ENCODE peak calls at places on chromosomes 6 and 20, in four cellular contexts. J is GM12878, X is H1, G is HepG2. V is an unnamed sample.

GRCh38 chr20:41889871-41890224 is 271.7 kb upstream of the CHD6 start:
- DNase-seq in G (no peak), X (no peak), J (no peak), V (no peak)

GRCh38 chr6:161269310-161269709 is 4.6 kb downstream of the AGPAT4 start:
- DNase-seq in X (peak), J (no peak), G (no peak), V (no peak)

GRCh38 chr6:7273709-7274108 is 39.3 kb downstream of the SSR1 start:
- DNase-seq in G (no peak), X (peak), J (no peak), V (no peak)

GRCh38 chr6:20211941-20212391 is 303 bp downstream of the MBOAT1 start:
- DNase-seq in G (no peak), J (no peak), X (peak), V (no peak)

GRCh38 chr6:16723833-16724232 is 37.4 kb downstream of the ATXN1 start:
- DNase-seq in G (peak), X (no peak), J (no peak), V (no peak)

GRCh38 chr6:19452495-19452894 is 384.7 kb upstream of the ID4 start:
- DNase-seq in J (no peak), X (no peak), G (no peak), V (no peak)

GRCh38 chr6:170448317-170448716 is 104.8 kb downstream of the PSMB1 start:
- DNase-seq in J (no peak), G (no peak), X (no peak), V (no peak)

GRCh38 chr6:159665868-159666635 is 27.0 kb downstream of the SOD2 start:
- DNase-seq in J (no peak), X (no peak), G (no peak), V (no peak)

GRCh38 chr6:29678114-29678513 is 2.8 kb downstream of the ZFP57 start:
- DNase-seq in X (no peak), G (no peak), J (no peak), V (no peak)

GRCh38 chr6:37592085-37592698 is 92.5 kb upstream of the CCDC167 start:
- DNase-seq in J (no peak), X (no peak), G (no peak), V (no peak)

GRCh38 chr20:22586645-22587310 is 2.4 kb upstream of the FOXA2 start:
- DNase-seq in J (no peak), X (peak), G (peak), V (peak)

GRCh38 chr20:35311409-35311808 is 19.2 kb upstream of the FAM83C start:
- DNase-seq in G (no peak), X (no peak), J (no peak), V (no peak)

GRCh38 chr6:53014744-53015143 is 19.7 kb upstream of the GSTA4 start:
- DNase-seq in X (no peak), J (no peak), G (no peak), V (no peak)

GRCh38 chr6:29737707-29738630 is 14.7 kb downstream of the HLA-F start:
- DNase-seq in J (no peak), X (peak), G (peak), V (peak)

GRCh38 chr6:43481075-43481474 is 3.7 kb downstream of the TJAP1 start:
- DNase-seq in J (no peak), X (no peak), G (no peak), V (no peak)

GRCh38 chr20:47086316-47086715 is 191.7 kb downstream of the EYA2 start:
- DNase-seq in X (no peak), G (no peak), J (no peak), V (no peak)

DNA sequence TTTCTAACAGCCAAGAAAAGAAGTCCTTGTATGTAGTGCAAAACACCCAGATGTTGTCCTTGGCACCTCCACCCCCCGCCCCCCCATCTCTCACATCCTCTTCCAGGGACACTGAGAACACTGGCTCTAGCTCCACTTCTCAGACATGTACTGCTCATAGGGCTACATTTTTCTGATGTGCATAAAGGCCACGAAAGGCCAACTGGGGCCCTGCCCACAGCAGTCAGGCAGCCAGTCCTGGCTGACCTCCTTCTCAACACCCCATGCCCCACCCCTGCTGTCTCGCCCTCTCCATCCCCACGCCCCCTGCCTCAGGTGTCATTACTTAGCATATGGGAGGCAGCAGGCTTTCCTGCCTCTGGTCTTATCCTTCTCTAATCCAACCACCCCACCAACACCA is 11.3 kb downstream of the GABRR1 start:
- DNase-seq in J (no peak), X (peak), G (no peak), V (no peak)
- TF ChIP-seq TCF12 in J (no peak), X (no peak), G (no peak), V (no peak)

DNA sequence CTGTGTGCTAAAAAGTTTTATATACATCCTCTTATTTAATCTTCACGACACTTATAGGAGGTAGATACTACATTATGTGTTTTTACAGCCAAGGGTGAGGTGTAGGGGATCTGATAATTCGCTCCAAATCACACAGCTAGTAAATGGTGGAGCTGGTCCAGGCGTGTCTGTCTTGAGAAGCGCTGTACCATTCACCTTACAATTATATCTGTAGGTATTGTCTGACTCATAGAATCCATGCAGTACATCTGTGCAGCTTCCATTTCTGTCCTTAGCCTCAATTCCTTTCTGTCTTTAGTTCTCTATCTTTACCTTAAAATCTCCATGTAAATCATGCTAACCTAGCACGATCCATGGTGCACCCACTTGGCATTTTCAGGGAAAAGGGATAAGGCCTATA is 120.7 kb downstream of the CARMIL1 start:
- DNase-seq in J (no peak), X (no peak), G (no peak), V (no peak)
- TF ChIP-seq TCF12 in J (no peak), X (no peak), G (no peak), V (no peak)

DNA sequence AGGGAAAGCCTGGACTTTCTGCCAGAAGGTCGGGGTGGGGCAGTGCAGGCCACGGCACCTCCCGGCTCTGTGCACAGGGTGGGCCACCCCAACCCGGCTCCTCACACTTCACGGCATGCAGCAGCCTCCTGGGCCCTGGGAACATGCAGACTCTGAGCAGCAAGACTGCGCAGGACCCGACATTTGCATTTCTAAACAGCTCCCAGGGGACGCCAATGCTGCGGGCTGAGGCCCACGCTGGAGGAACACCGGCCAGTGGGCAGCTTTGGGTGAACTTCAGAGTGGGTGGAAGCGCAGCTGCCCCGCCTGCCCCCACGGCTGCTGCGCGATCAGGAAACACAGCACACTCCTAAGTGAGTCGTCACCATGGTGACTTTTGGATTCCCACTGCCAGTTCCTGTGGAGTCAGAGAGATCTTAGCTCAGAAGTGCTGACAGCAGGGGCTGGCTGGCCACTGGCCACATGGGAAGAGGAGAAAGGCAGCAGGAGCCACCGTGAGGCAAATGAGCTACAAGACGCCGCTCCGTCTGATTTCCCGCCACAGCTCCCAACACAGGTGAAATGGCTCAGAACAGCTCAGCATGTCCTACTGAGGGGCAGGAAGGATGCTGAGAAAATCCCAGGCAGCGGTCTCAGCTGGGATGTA is 52.1 kb downstream of the RNASET2 start:
- DNase-seq in X (peak), J (no peak), G (no peak), V (no peak)
- TF ChIP-seq TCF12 in X (no peak), J (no peak), G (no peak), V (no peak)

DNA sequence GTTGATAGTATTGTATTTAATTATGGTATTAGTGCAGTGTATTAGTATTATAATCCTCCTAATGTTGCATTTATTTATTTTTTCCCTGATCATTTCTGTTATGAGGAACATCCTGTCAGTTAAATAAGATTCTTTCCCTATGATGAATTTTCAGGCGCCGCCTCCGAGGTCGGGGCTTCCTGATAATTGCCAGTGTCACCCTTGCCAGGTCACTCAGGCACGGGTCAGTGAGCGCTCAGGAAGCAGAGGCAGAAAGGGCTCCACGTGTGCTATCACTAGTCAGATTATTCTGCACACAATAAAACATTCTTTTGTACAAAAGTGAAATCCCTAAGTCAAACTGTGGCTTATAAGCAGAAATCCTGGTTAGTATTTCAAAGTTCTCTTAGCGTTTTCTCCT is 64.8 kb downstream of the TSHZ2 start:
- DNase-seq in X (no peak), G (no peak), J (no peak), V (no peak)
- TF ChIP-seq TCF12 in X (no peak), G (no peak), J (no peak), V (no peak)

GRCh38 chr6:21601932-21602390 is 8.4 kb downstream of the SOX4 start:
- DNase-seq in G (no peak), J (no peak), X (peak), V (no peak)
- TF ChIP-seq TCF12 in G (no peak), J (no peak), X (no peak), V (no peak)